ENCODE peak calls at places on chromosomes 3 and 15, in seven cellular contexts. P is Karpas-422; B is right lobe of liver; D is GM06990; C is tibial artery; J is Panc1; H is CD4-positive, alpha-beta memory T cell. M is an unnamed sample. For H3K36me3 and H3K27me3, the result is how much of the 10 kb centered on the place peaks cover.

GRCh38 chr3:63864008-63864871 is 573 bp downstream of the ATXN7 start:
- DNase-seq in P (peak), B (peak), D (peak), C (peak), J (no peak), H (peak), M (peak)

GRCh38 chr15:36090276-36090946 is 489.0 kb upstream of the CDIN1 start:
- DNase-seq in P (no peak), B (no peak), D (no peak), C (no peak), J (no peak), H (no peak), M (peak)

GRCh38 chr3:142844339-142844977 is 44.4 kb downstream of the PCOLCE2 start:
- DNase-seq in P (peak), B (no peak), D (no peak), C (no peak), J (no peak), H (no peak), M (peak)

GRCh38 chr3:141407043-141407442 is 38.7 kb downstream of the ZBTB38 start:
- DNase-seq in P (no peak), B (no peak), D (no peak), C (peak), J (no peak), H (no peak), M (no peak)

GRCh38 chr3:69009559-69010410 is 3.7 kb downstream of the EOGT start:
- DNase-seq in P (no peak), B (no peak), D (no peak), C (peak), J (no peak), H (no peak), M (peak)

GRCh38 chr15:63402498-63403253 is 21.0 kb upstream of the CA12 start:
- DNase-seq in P (peak), B (no peak), D (no peak), C (no peak), J (peak), H (no peak), M (peak)

GRCh38 chr3:124784686-124785382 is 54.6 kb downstream of the UMPS start:
- DNase-seq in P (no peak), B (no peak), D (peak), C (no peak), J (no peak), H (no peak), M (no peak)

GRCh38 chr15:57509121-57509520 is 82.6 kb upstream of the MYZAP start:
- DNase-seq in P (no peak), B (no peak), D (no peak), C (no peak), J (no peak), H (no peak), M (no peak)

GRCh38 chr15:64444836-64445235 is 15.5 kb upstream of the ZNF609 start:
- DNase-seq in P (no peak), B (no peak), D (no peak), C (no peak), J (no peak), H (no peak), M (no peak)

GRCh38 chr3:160402249-160403027 is 3.0 kb downstream of the SMC4 start:
- DNase-seq in P (no peak), B (no peak), D (no peak), C (no peak), J (no peak), H (no peak), M (no peak)
- H3K36me3 ChIP-seq in P (half or more), B (under half), D (under half), C (under half), J (under half), H (under half), M (under half)

GRCh38 chr3:194314669-194315068 is 36.5 kb downstream of the CPN2 start:
- DNase-seq in P (no peak), B (peak), D (no peak), C (no peak), J (no peak), H (no peak), M (no peak)
- H3K4me3 ChIP-seq in P (no peak), B (no peak), D (no peak), C (no peak), J (peak), H (no peak), M (no peak)

DNA sequence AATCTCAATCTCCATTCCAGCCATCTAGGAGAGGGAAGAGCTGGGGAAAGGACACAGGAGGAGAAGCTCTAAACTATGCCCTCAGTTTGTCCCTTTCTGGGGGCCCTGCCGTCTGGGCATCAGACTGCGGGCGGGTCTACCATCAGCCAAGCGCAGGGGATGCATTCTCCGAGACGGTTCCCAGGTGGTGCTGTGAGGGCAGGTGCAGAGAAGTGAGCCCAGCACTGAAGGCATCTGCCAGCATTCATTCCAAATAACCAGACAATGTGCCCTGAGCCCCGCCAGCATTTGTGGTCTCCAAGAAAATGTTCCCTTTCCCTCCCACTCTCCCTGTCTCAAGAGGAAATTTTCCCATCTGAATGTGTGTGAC is 265.7 kb downstream of the XXYLT1 start:
- DNase-seq in P (no peak), B (no peak), D (no peak), C (no peak), J (no peak), H (no peak), M (peak)
- H3K27me3 ChIP-seq in P (under half), B (under half), D (under half), C (under half), J (under half), H (under half), M (under half)

GRCh38 chr15:90072978-90073640 is 29.2 kb downstream of the IDH2 start:
- DNase-seq in P (no peak), B (no peak), D (no peak), C (no peak), J (no peak), H (no peak), M (no peak)

GRCh38 chr15:90076716-90077115 is 25.6 kb downstream of the IDH2 start:
- DNase-seq in P (no peak), B (no peak), D (no peak), C (no peak), J (no peak), H (no peak), M (no peak)

GRCh38 chr15:90074023-90074422 is 28.2 kb downstream of the IDH2 start:
- DNase-seq in P (no peak), B (no peak), D (no peak), C (no peak), J (no peak), H (no peak), M (no peak)

GRCh38 chr15:90075420-90076289 is 26.6 kb downstream of the IDH2 start:
- DNase-seq in P (no peak), B (no peak), D (no peak), C (no peak), J (no peak), H (no peak), M (peak)

GRCh38 chr15:90074916-90075315 is 27.4 kb downstream of the IDH2 start:
- DNase-seq in P (no peak), B (no peak), D (no peak), C (no peak), J (no peak), H (no peak), M (no peak)
- H3K36me3 ChIP-seq in P (under half), B (under half), D (under half), C (half or more), J (under half), H (under half), M (under half)

GRCh38 chr3:137768361-137769320 is 4.5 kb downstream of the SOX14 start:
- DNase-seq in P (no peak), B (no peak), D (no peak), C (no peak), J (no peak), H (no peak), M (peak)
- H3K4me3 ChIP-seq in P (no peak), B (peak), D (no peak), C (peak), J (peak), H (no peak), M (peak)

GRCh38 chr3:138949445-138950005 is 2.5 kb downstream of the FOXL2NB start:
- DNase-seq in P (no peak), B (no peak), D (no peak), C (no peak), J (no peak), H (no peak), M (peak)
- H3K27me3 ChIP-seq in P (under half), B (under half), D (under half), C (under half), J (under half), H (under half), M (half or more)

GRCh38 chr3:9966841-9967240 is 14.6 kb upstream of the PRRT3 start:
- DNase-seq in P (no peak), B (no peak), D (no peak), C (no peak), J (no peak), H (no peak), M (no peak)

GRCh38 chr3:9965200-9965875 is 13.1 kb upstream of the PRRT3 start:
- DNase-seq in P (no peak), B (no peak), D (no peak), C (no peak), J (no peak), H (no peak), M (no peak)

GRCh38 chr3:9970020-9970652 is 16.5 kb downstream of the EMC3 start:
- DNase-seq in P (no peak), B (no peak), D (no peak), C (no peak), J (no peak), H (no peak), M (no peak)

DNA sequence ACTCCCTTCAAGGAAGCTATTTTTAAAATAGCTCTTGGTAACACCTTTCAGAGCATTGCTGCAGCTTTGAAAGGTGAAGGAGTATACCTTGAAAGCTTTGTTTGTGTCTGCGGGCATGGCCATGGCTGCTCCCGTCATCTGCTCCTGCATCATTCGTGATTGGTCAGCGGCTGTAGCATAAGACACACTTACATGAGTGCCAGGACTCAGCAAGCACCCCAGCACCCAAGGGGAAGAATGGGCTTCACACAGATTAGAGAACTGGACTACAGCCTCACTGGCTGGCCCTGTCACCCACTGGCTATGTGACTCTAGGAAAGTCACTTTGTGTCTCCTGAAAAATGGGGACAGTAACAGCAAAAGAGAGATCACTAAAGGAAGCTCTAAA is 17.0 kb downstream of the EMC3 start:
- DNase-seq in P (no peak), B (no peak), D (no peak), C (no peak), J (no peak), H (no peak), M (no peak)
- H3K36me3 ChIP-seq in P (under half), B (under half), D (under half), C (half or more), J (under half), H (half or more), M (under half)

GRCh38 chr3:135539854-135540253 is 425.7 kb upstream of the PPP2R3A start:
- DNase-seq in P (no peak), B (no peak), D (no peak), C (no peak), J (no peak), H (no peak), M (no peak)

GRCh38 chr3:135538123-135538522 is 427.4 kb upstream of the PPP2R3A start:
- DNase-seq in P (no peak), B (no peak), D (no peak), C (no peak), J (no peak), H (no peak), M (no peak)

DNA sequence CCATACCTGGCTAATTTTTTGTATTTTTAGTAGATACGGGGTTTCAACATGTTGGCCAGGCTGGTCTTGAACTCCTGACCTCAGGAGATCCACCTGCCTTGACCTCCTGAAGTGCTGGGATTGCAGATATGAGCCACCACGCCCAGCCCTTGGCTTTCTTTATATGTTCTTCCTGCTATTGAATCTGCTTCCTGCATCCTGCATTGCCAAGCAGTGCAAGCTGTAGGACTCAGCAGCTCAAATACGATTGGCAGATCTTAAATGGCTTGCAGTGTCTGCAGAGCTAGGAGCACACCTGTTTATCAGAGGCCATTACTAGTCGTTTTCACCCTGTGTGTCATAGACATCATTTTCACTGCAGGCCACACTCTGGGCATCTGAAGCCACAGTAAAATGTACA is 426.2 kb upstream of the PPP2R3A start:
- DNase-seq in P (no peak), B (no peak), D (no peak), C (no peak), J (no peak), H (no peak), M (no peak)
- H3K4me3 ChIP-seq in P (no peak), B (no peak), D (no peak), C (no peak), J (no peak), H (no peak), M (no peak)

DNA sequence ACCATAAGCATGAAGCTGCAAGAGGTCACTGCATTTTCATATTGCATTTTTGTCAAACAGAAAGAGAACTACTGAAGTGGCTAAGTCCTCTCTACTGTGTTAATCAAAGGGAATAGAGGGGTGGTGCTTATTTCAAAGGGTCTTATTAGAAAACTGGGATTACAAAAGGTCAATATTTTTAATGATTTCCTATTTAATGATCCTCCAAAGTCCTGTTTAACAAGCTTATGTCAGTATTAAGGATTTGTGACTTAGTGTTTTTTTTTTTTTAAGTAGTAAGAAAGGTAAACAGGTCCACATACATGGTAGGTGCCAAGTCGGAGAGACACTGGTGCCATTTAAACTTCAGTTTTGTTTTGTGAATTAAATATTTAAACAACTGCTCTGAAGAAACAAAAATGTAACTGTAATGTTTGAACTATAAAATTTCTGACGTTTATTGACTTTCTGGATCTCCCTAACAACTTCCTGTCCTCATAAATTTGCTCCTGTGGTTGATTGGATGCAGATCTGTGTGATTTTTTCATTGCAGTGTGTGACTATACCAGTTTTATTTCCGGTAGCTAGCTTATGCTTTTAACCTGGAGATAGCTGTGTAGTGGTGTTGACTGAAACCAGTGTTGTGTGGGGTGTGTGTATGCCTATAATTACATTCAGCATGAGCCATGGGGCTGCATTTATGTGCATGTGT is 8.6 kb upstream of the CACNA1D start:
- DNase-seq in P (no peak), B (no peak), D (no peak), C (no peak), J (no peak), H (no peak), M (no peak)
- H3K27me3 ChIP-seq in P (under half), B (under half), D (under half), C (under half), J (under half), H (under half), M (under half)